ENCODE peak calls at places on chromosomes 5 and 9, in eight cellular contexts. L, O, F, P, T, U, B and Q are unnamed samples.

GRCh38 chr9:91711755-91712591 is 238.1 kb downstream of the ROR2 start:
- DNase-seq in P (peak), F (no peak), O (peak), L (no peak), B (no peak), U (no peak), T (peak), Q (peak)

GRCh38 chr5:113043491-113043931 is 66.9 kb downstream of the DCP2 start:
- DNase-seq in L (peak), P (no peak), T (no peak), O (peak), B (peak), U (peak), F (no peak), Q (no peak)

GRCh38 chr5:23027341-23027740 is 174.2 kb upstream of the CDH12 start:
- DNase-seq in O (no peak), T (no peak), B (no peak), F (no peak), P (no peak), L (no peak), U (no peak), Q (no peak)

GRCh38 chr5:10701567-10702039 is 59.4 kb downstream of the DAP start:
- DNase-seq in O (peak), F (peak), P (peak), U (peak), T (peak), B (peak), L (peak), Q (peak)

GRCh38 chr5:63570752-63571151 is 391.5 kb downstream of the HTR1A start:
- DNase-seq in F (no peak), T (no peak), P (no peak), O (no peak), U (peak), L (no peak), B (peak), Q (no peak)

GRCh38 chr9:136260521-136260920 is 14.9 kb upstream of the QSOX2 start:
- DNase-seq in P (no peak), U (no peak), L (no peak), F (no peak), O (no peak), T (no peak), B (no peak), Q (no peak)

GRCh38 chr9:137381501-137382443 is 41.2 kb downstream of the EXD3 start:
- DNase-seq in P (no peak), B (peak), T (no peak), U (peak), O (no peak), L (no peak), F (no peak), Q (no peak)

GRCh38 chr5:152606739-152607138 is 201.7 kb upstream of the NMUR2 start:
- DNase-seq in T (no peak), P (no peak), U (no peak), F (no peak), O (no peak), L (no peak), B (no peak), Q (no peak)

GRCh38 chr5:150497274-150497988 is 10.5 kb upstream of the NDST1 start:
- DNase-seq in O (peak), F (peak), L (peak), T (no peak), U (no peak), P (peak), B (peak), Q (peak)

GRCh38 chr5:119706049-119706448 is 76.7 kb downstream of the FAM170A start:
- DNase-seq in U (peak), P (no peak), T (no peak), F (no peak), O (no peak), L (no peak), B (no peak), Q (no peak)

GRCh38 chr5:107401470-107402085 is 269.2 kb downstream of the EFNA5 start:
- DNase-seq in B (no peak), U (peak), O (no peak), L (no peak), F (no peak), P (no peak), T (no peak), Q (no peak)

GRCh38 chr5:10460252-10460906 is 18.7 kb downstream of the ROPN1L start:
- DNase-seq in O (peak), T (no peak), F (peak), L (peak), B (peak), P (no peak), U (no peak), Q (no peak)

GRCh38 chr9:136693490-136694162 is 6.4 kb upstream of the AGPAT2 start:
- DNase-seq in U (peak), B (no peak), L (peak), O (peak), T (no peak), F (no peak), P (peak), Q (peak)

GRCh38 chr5:91636351-91636750 is 253.2 kb upstream of the ARRDC3 start:
- DNase-seq in F (no peak), L (no peak), P (no peak), O (no peak), T (no peak), B (no peak), U (no peak), Q (no peak)

GRCh38 chr5:148827723-148828122 is 1.3 kb downstream of the ADRB2 start:
- DNase-seq in B (no peak), T (peak), U (no peak), F (no peak), P (peak), O (no peak), L (no peak), Q (no peak)

DNA sequence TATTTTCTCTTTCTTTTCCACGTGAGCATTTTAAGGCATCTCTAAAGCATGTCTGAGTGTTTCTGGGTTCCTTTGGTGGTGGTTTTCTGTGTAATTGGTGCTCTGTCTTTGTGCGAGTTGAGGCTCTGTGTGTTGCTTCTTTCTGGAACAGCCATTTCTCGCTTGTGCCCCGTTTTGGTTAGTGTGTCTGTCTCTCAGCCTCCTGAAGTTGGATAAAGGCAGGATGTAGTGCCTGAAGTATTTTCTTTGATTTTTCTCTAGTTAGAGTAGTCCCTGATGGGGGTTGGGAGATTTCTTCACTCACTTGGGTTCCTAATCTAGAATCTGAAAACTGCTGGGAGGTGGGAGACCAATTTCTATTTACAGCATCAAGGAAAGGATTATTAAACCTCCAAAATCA is 129.7 kb upstream of the TMEM161B start:
- DNase-seq in B (no peak), U (no peak), L (no peak), P (no peak), T (no peak), F (no peak), O (no peak), Q (peak)
- H3K9ac ChIP-seq in B (no peak), U (no peak), L (no peak), P (no peak), T (no peak), F (no peak), O (no peak), Q (peak)

GRCh38 chr5:97245371-97245770 is 62.3 kb upstream of the RIOK2 start:
- DNase-seq in B (no peak), T (no peak), U (no peak), O (no peak), F (no peak), P (no peak), L (no peak), Q (no peak)

GRCh38 chr5:97242351-97242750 is 59.3 kb upstream of the RIOK2 start:
- DNase-seq in B (no peak), F (no peak), U (no peak), L (no peak), P (no peak), T (no peak), O (no peak), Q (no peak)

DNA sequence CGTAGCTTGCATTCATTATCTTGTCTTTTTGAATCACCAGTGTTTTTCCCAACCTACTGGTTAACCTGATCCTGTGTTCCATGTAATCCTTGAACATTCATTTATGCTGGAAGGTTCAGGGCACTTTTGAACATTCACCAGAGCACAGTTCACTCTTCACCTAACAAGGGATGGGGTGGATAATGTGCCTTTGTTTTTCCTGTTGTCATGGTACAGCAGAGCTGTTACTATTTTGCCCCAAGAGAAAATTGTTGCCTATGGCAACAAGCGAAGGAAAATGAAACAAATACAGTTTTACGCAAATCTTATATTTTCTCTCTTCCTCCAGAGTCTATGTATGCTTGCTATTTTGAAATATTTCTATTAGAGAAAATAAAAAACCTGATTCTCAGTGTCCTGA is 60.3 kb upstream of the RIOK2 start:
- DNase-seq in B (no peak), P (no peak), L (no peak), F (no peak), T (no peak), O (no peak), U (no peak), Q (no peak)
- H3K9ac ChIP-seq in B (no peak), P (no peak), L (no peak), F (no peak), T (no peak), O (no peak), U (no peak), Q (no peak)

GRCh38 chr9:2234371-2234893 is 219.3 kb downstream of the SMARCA2 start:
- DNase-seq in F (peak), P (peak), T (peak), U (no peak), B (peak), L (no peak), O (peak), Q (no peak)
- H3K9ac ChIP-seq in F (no peak), P (no peak), T (peak), U (no peak), B (no peak), L (no peak), O (no peak), Q (no peak)

DNA sequence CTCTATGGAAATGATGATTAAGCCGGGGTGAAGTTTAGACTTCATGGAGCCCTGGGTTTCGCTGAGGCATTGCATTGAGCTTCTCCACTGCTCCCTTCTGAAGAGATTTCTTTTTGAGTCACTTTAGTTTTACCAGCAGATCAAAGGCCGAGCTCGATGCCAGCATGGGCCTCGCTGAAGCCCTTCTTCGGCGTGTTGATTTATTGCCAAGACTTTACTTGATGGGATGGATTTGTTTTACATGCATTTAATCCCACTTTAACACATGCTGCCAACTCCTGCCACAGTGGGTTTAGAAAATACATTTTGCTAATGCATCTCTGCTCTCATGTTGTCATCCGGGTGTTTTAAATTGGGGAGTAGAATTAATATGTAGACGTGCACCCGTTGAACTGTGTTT is 218.2 kb downstream of the PBX3 start:
- DNase-seq in F (no peak), B (no peak), U (no peak), P (no peak), L (no peak), O (no peak), T (no peak), Q (no peak)
- H3K9ac ChIP-seq in F (no peak), B (no peak), U (no peak), P (no peak), L (no peak), O (no peak), T (no peak), Q (no peak)

GRCh38 chr5:143251175-143251574 is 152.3 kb downstream of the NR3C1 start:
- DNase-seq in U (no peak), T (no peak), L (no peak), F (no peak), B (no peak), O (no peak), P (no peak), Q (no peak)
- H3K9ac ChIP-seq in U (no peak), T (no peak), L (no peak), F (no peak), B (no peak), O (no peak), P (no peak), Q (no peak)

GRCh38 chr9:87973122-87973521 is 1.2 kb downstream of the CDK20 start:
- DNase-seq in U (no peak), L (no peak), T (no peak), F (no peak), B (no peak), O (no peak), P (no peak), Q (no peak)
- H3K9ac ChIP-seq in U (no peak), L (no peak), T (no peak), F (no peak), B (no peak), O (no peak), P (no peak), Q (peak)

GRCh38 chr9:127828262-127829031 is 25.8 kb downstream of the FPGS start:
- DNase-seq in T (no peak), P (peak), F (peak), B (no peak), O (peak), U (peak), L (peak), Q (no peak)
- H3K9ac ChIP-seq in T (no peak), P (peak), F (peak), B (no peak), O (peak), U (no peak), L (peak), Q (peak)

GRCh38 chr5:2751592-2752021 is at the start of gene IRX2:
- DNase-seq in O (peak), F (no peak), B (no peak), P (peak), U (peak), T (no peak), L (no peak), Q (peak)
- H3K9ac ChIP-seq in O (peak), F (peak), B (no peak), P (no peak), U (peak), T (no peak), L (no peak), Q (peak)

GRCh38 chr5:179732412-179732917 is at the start of gene MAML1:
- DNase-seq in P (peak), O (peak), F (peak), L (peak), B (peak), T (peak), U (peak), Q (peak)

GRCh38 chr5:179730356-179730755 is 2.3 kb upstream of the MAML1 start:
- DNase-seq in O (no peak), P (no peak), L (no peak), B (no peak), T (no peak), F (no peak), U (no peak), Q (no peak)

GRCh38 chr5:179732918-179733763 is 519 bp downstream of the MAML1 start:
- DNase-seq in T (peak), P (peak), L (peak), U (peak), F (peak), O (peak), B (peak), Q (peak)

GRCh38 chr5:179730852-179731251 is 1.8 kb upstream of the MAML1 start:
- DNase-seq in T (no peak), L (no peak), P (no peak), B (no peak), F (no peak), U (no peak), O (no peak), Q (no peak)

GRCh38 chr5:179731791-179732411 is 721 bp upstream of the MAML1 start:
- DNase-seq in T (no peak), P (peak), F (peak), B (no peak), L (no peak), O (peak), U (peak), Q (peak)
- H3K9ac ChIP-seq in T (peak), P (peak), F (peak), B (peak), L (no peak), O (peak), U (no peak), Q (peak)